ENCODE peak calls at places on chromosomes 4 and X, in nine cellular contexts. One of them, this sample, is unnamed.

GRCh38 chr4:56215138-56215793 is 172.0 kb downstream of the AASDH start:
- DNase-seq in mucosa of gallbladder: peak; percentile 21
- DNase-seq in NCI-H1092 treated with DMSO at 0.1 percent for 48 hours: no peak
- DNase-seq in naive thymus-derived CD4-positive, alpha-beta T cell: no peak
- DNase-seq in SK-N-SH: no peak
- DNase-seq in fibroblast of the aortic adventitia: no peak
- DNase-seq in amygdala: no peak
- DNase-seq in endothelial cell: no peak
- DNase-seq in activated T-helper 1 cell treated with anti-CD3 and anti-CD28 coated beads, Interleukin-12 subunit alpha, Interleukin-12 subunit beta, Interleukin-2, Interleukin-4 antibody, amounts not matched to agents 30 ng/mL and 10 ng/mL and 1 ng/mL, durations not matched to agents 14 hours and 24 hours and 36 hours: no peak
- DNase-seq in this sample: no peak

GRCh38 chr4:183201331-183201730 is 102.3 kb downstream of the WWC2 start:
- DNase-seq in NCI-H1092 treated with DMSO at 0.1 percent for 48 hours: no peak
- DNase-seq in amygdala: no peak
- DNase-seq in activated T-helper 1 cell treated with anti-CD3 and anti-CD28 coated beads, Interleukin-12 subunit alpha, Interleukin-12 subunit beta, Interleukin-2, Interleukin-4 antibody, amounts not matched to agents 30 ng/mL and 10 ng/mL and 1 ng/mL, durations not matched to agents 14 hours and 24 hours and 36 hours: no peak
- DNase-seq in mucosa of gallbladder: no peak
- DNase-seq in naive thymus-derived CD4-positive, alpha-beta T cell: no peak
- DNase-seq in fibroblast of the aortic adventitia: peak; percentile 55
- DNase-seq in endothelial cell: no peak
- DNase-seq in SK-N-SH: no peak
- DNase-seq in this sample: no peak

GRCh38 chr4:47926667-47927258 is 12.4 kb upstream of the NFXL1 start:
- DNase-seq in fibroblast of the aortic adventitia: peak; percentile 69
- DNase-seq in amygdala: peak; percentile 19
- DNase-seq in mucosa of gallbladder: peak; percentile 54
- DNase-seq in NCI-H1092 treated with DMSO at 0.1 percent for 48 hours: peak; percentile 55
- DNase-seq in naive thymus-derived CD4-positive, alpha-beta T cell: peak; percentile 44
- DNase-seq in activated T-helper 1 cell treated with anti-CD3 and anti-CD28 coated beads, Interleukin-12 subunit alpha, Interleukin-12 subunit beta, Interleukin-2, Interleukin-4 antibody, amounts not matched to agents 30 ng/mL and 10 ng/mL and 1 ng/mL, durations not matched to agents 14 hours and 24 hours and 36 hours: peak; percentile 26
- DNase-seq in endothelial cell: peak; percentile 71
- DNase-seq in SK-N-SH: peak; percentile 17
- DNase-seq in this sample: peak; percentile 53

GRCh38 chr4:119733431-119733830 is 104.8 kb upstream of the PDE5A start:
- DNase-seq in activated T-helper 1 cell treated with anti-CD3 and anti-CD28 coated beads, Interleukin-12 subunit alpha, Interleukin-12 subunit beta, Interleukin-2, Interleukin-4 antibody, amounts not matched to agents 30 ng/mL and 10 ng/mL and 1 ng/mL, durations not matched to agents 14 hours and 24 hours and 36 hours: no peak
- DNase-seq in NCI-H1092 treated with DMSO at 0.1 percent for 48 hours: no peak
- DNase-seq in fibroblast of the aortic adventitia: peak; percentile 35
- DNase-seq in SK-N-SH: no peak
- DNase-seq in mucosa of gallbladder: no peak
- DNase-seq in endothelial cell: no peak
- DNase-seq in naive thymus-derived CD4-positive, alpha-beta T cell: no peak
- DNase-seq in amygdala: no peak
- DNase-seq in this sample: no peak

GRCh38 chr4:98260047-98260578 is 1.1 kb upstream of the RAP1GDS1 start:
- DNase-seq in activated T-helper 1 cell treated with anti-CD3 and anti-CD28 coated beads, Interleukin-12 subunit alpha, Interleukin-12 subunit beta, Interleukin-2, Interleukin-4 antibody, amounts not matched to agents 30 ng/mL and 10 ng/mL and 1 ng/mL, durations not matched to agents 14 hours and 24 hours and 36 hours: no peak
- DNase-seq in naive thymus-derived CD4-positive, alpha-beta T cell: peak; percentile 46
- DNase-seq in SK-N-SH: peak; percentile 73
- DNase-seq in amygdala: peak; percentile 63
- DNase-seq in fibroblast of the aortic adventitia: no peak
- DNase-seq in endothelial cell: no peak
- DNase-seq in mucosa of gallbladder: peak; percentile 29
- DNase-seq in NCI-H1092 treated with DMSO at 0.1 percent for 48 hours: peak; percentile 80
- DNase-seq in this sample: no peak

GRCh38 chrX:19814240-19814639 is 73.2 kb downstream of the SH3KBP1 start:
- DNase-seq in fibroblast of the aortic adventitia: no peak
- DNase-seq in SK-N-SH: no peak
- DNase-seq in activated T-helper 1 cell treated with anti-CD3 and anti-CD28 coated beads, Interleukin-12 subunit alpha, Interleukin-12 subunit beta, Interleukin-2, Interleukin-4 antibody, amounts not matched to agents 30 ng/mL and 10 ng/mL and 1 ng/mL, durations not matched to agents 14 hours and 24 hours and 36 hours: no peak
- DNase-seq in mucosa of gallbladder: no peak
- DNase-seq in naive thymus-derived CD4-positive, alpha-beta T cell: no peak
- DNase-seq in NCI-H1092 treated with DMSO at 0.1 percent for 48 hours: no peak
- DNase-seq in endothelial cell: no peak
- DNase-seq in amygdala: no peak
- DNase-seq in this sample: no peak

GRCh38 chr4:40916880-40917279 is 167.1 kb downstream of the NSUN7 start:
- DNase-seq in fibroblast of the aortic adventitia: no peak
- DNase-seq in NCI-H1092 treated with DMSO at 0.1 percent for 48 hours: no peak
- DNase-seq in amygdala: no peak
- DNase-seq in SK-N-SH: no peak
- DNase-seq in mucosa of gallbladder: no peak
- DNase-seq in naive thymus-derived CD4-positive, alpha-beta T cell: no peak
- DNase-seq in activated T-helper 1 cell treated with anti-CD3 and anti-CD28 coated beads, Interleukin-12 subunit alpha, Interleukin-12 subunit beta, Interleukin-2, Interleukin-4 antibody, amounts not matched to agents 30 ng/mL and 10 ng/mL and 1 ng/mL, durations not matched to agents 14 hours and 24 hours and 36 hours: no peak
- DNase-seq in endothelial cell: peak; percentile 22
- DNase-seq in this sample: peak; percentile 61

GRCh38 chrX:43969504-43970501 is 3.4 kb downstream of the NDP start:
- DNase-seq in NCI-H1092 treated with DMSO at 0.1 percent for 48 hours: no peak
- DNase-seq in amygdala: peak; percentile 22
- DNase-seq in endothelial cell: no peak
- DNase-seq in naive thymus-derived CD4-positive, alpha-beta T cell: no peak
- DNase-seq in SK-N-SH: no peak
- DNase-seq in fibroblast of the aortic adventitia: peak; percentile 56
- DNase-seq in activated T-helper 1 cell treated with anti-CD3 and anti-CD28 coated beads, Interleukin-12 subunit alpha, Interleukin-12 subunit beta, Interleukin-2, Interleukin-4 antibody, amounts not matched to agents 30 ng/mL and 10 ng/mL and 1 ng/mL, durations not matched to agents 14 hours and 24 hours and 36 hours: no peak
- DNase-seq in mucosa of gallbladder: no peak
- DNase-seq in this sample: no peak

GRCh38 chr4:130486186-130486585 is 1390.2 kb downstream of the C4orf33 start:
- DNase-seq in activated T-helper 1 cell treated with anti-CD3 and anti-CD28 coated beads, Interleukin-12 subunit alpha, Interleukin-12 subunit beta, Interleukin-2, Interleukin-4 antibody, amounts not matched to agents 30 ng/mL and 10 ng/mL and 1 ng/mL, durations not matched to agents 14 hours and 24 hours and 36 hours: no peak
- DNase-seq in SK-N-SH: no peak
- DNase-seq in naive thymus-derived CD4-positive, alpha-beta T cell: no peak
- DNase-seq in NCI-H1092 treated with DMSO at 0.1 percent for 48 hours: no peak
- DNase-seq in fibroblast of the aortic adventitia: peak; percentile 65
- DNase-seq in amygdala: no peak
- DNase-seq in mucosa of gallbladder: no peak
- DNase-seq in endothelial cell: no peak
- DNase-seq in this sample: no peak

GRCh38 chr4:10026485-10026884 is 5.2 kb upstream of the SLC2A9 start:
- DNase-seq in endothelial cell: no peak
- DNase-seq in SK-N-SH: no peak
- DNase-seq in mucosa of gallbladder: no peak
- DNase-seq in activated T-helper 1 cell treated with anti-CD3 and anti-CD28 coated beads, Interleukin-12 subunit alpha, Interleukin-12 subunit beta, Interleukin-2, Interleukin-4 antibody, amounts not matched to agents 30 ng/mL and 10 ng/mL and 1 ng/mL, durations not matched to agents 14 hours and 24 hours and 36 hours: no peak
- DNase-seq in naive thymus-derived CD4-positive, alpha-beta T cell: no peak
- DNase-seq in fibroblast of the aortic adventitia: no peak
- DNase-seq in amygdala: no peak
- DNase-seq in NCI-H1092 treated with DMSO at 0.1 percent for 48 hours: no peak
- DNase-seq in this sample: no peak

GRCh38 chrX:114450911-114451310 is 133.0 kb upstream of the HTR2C start:
- DNase-seq in SK-N-SH: no peak
- DNase-seq in activated T-helper 1 cell treated with anti-CD3 and anti-CD28 coated beads, Interleukin-12 subunit alpha, Interleukin-12 subunit beta, Interleukin-2, Interleukin-4 antibody, amounts not matched to agents 30 ng/mL and 10 ng/mL and 1 ng/mL, durations not matched to agents 14 hours and 24 hours and 36 hours: no peak
- DNase-seq in NCI-H1092 treated with DMSO at 0.1 percent for 48 hours: no peak
- DNase-seq in fibroblast of the aortic adventitia: no peak
- DNase-seq in naive thymus-derived CD4-positive, alpha-beta T cell: no peak
- DNase-seq in amygdala: no peak
- DNase-seq in endothelial cell: no peak
- DNase-seq in mucosa of gallbladder: no peak
- DNase-seq in this sample: no peak

GRCh38 chr4:42122237-42122636 is 30.2 kb downstream of the BEND4 start:
- DNase-seq in activated T-helper 1 cell treated with anti-CD3 and anti-CD28 coated beads, Interleukin-12 subunit alpha, Interleukin-12 subunit beta, Interleukin-2, Interleukin-4 antibody, amounts not matched to agents 30 ng/mL and 10 ng/mL and 1 ng/mL, durations not matched to agents 14 hours and 24 hours and 36 hours: no peak
- DNase-seq in fibroblast of the aortic adventitia: no peak
- DNase-seq in naive thymus-derived CD4-positive, alpha-beta T cell: no peak
- DNase-seq in amygdala: no peak
- DNase-seq in NCI-H1092 treated with DMSO at 0.1 percent for 48 hours: no peak
- DNase-seq in mucosa of gallbladder: no peak
- DNase-seq in endothelial cell: no peak
- DNase-seq in SK-N-SH: no peak
- DNase-seq in this sample: no peak

This sample was measured in GM20000.